ENCODE peak calls at places on chromosomes 3 and 15, in ten cellular contexts. E is adrenal gland; I is neuronal stem cell; B is neural progenitor cell; A is iPS DF 6.9; D is uterus; T is Peyer's patch; O is kidney epithelial cell; N is fibroblast of lung; Q is CD8-positive, alpha-beta memory T cell. W is an unnamed sample.

GRCh38 chr3:45870099-45870498 is 16.2 kb upstream of the CCR9 start:
- DNase-seq in E (no peak), I (no peak), B (no peak), A (no peak), D (no peak), T (no peak), O (no peak), N (no peak), Q (peak; percentile 88), W (no peak)

GRCh38 chr3:171462224-171462623 is 2.0 kb upstream of the TNIK start:
- DNase-seq in E (no peak), I (no peak), B (no peak), A (no peak), D (no peak), T (no peak), O (no peak), N (no peak), Q (no peak), W (no peak)

GRCh38 chr15:53193149-53193548 is 403.0 kb upstream of the ONECUT1 start:
- DNase-seq in E (no peak), I (peak; percentile 48), B (peak; percentile 61), A (no peak), D (no peak), T (no peak), O (peak; percentile 0), N (peak; percentile 6), Q (no peak), W (no peak)

GRCh38 chr3:194995922-194996321 is 275.0 kb downstream of the XXYLT1 start:
- DNase-seq in E (no peak), I (no peak), B (no peak), A (no peak), D (no peak), T (no peak), O (no peak), N (no peak), Q (no peak), W (no peak)

GRCh38 chr3:38281895-38282686 is at the start of gene SLC22A14:
- DNase-seq in E (no peak), I (no peak), B (peak; percentile 16), A (peak; percentile 13), D (no peak), T (no peak), O (no peak), N (no peak), Q (no peak), W (no peak)

GRCh38 chr3:197522183-197522715 is 33.5 kb downstream of the BDH1 start:
- DNase-seq in E (no peak), I (no peak), B (no peak), A (no peak), D (no peak), T (peak; percentile 87), O (no peak), N (no peak), Q (no peak), W (no peak)

GRCh38 chr3:9897408-9898372 is 5.0 kb upstream of the IL17RE start:
- DNase-seq in E (peak; percentile 67), I (no peak), B (no peak), A (no peak), D (no peak), T (peak; percentile 66), O (peak; percentile 90), N (peak; percentile 68), Q (no peak), W (no peak)

GRCh38 chr3:44437800-44438199 is 39.7 kb downstream of the ZNF445 start:
- DNase-seq in E (no peak), I (no peak), B (no peak), A (no peak), D (no peak), T (no peak), O (no peak), N (no peak), Q (no peak), W (no peak)

GRCh38 chr3:56254261-56254660 is 214.0 kb downstream of the ERC2 start:
- DNase-seq in E (no peak), I (no peak), B (no peak), A (no peak), D (no peak), T (no peak), O (no peak), N (no peak), Q (no peak), W (no peak)
- H3K27me3 ChIP-seq in E (no peaks in the 10 kb centered on the region), I (no peaks in the 10 kb centered on the region), B (no peaks in the 10 kb centered on the region), A (no peaks in the 10 kb centered on the region), D (no peaks in the 10 kb centered on the region), T (no peaks in the 10 kb centered on the region), O (no peaks in the 10 kb centered on the region), N (no peaks in the 10 kb centered on the region), Q (no peaks in the 10 kb centered on the region), W (no peaks in the 10 kb centered on the region)

DNA sequence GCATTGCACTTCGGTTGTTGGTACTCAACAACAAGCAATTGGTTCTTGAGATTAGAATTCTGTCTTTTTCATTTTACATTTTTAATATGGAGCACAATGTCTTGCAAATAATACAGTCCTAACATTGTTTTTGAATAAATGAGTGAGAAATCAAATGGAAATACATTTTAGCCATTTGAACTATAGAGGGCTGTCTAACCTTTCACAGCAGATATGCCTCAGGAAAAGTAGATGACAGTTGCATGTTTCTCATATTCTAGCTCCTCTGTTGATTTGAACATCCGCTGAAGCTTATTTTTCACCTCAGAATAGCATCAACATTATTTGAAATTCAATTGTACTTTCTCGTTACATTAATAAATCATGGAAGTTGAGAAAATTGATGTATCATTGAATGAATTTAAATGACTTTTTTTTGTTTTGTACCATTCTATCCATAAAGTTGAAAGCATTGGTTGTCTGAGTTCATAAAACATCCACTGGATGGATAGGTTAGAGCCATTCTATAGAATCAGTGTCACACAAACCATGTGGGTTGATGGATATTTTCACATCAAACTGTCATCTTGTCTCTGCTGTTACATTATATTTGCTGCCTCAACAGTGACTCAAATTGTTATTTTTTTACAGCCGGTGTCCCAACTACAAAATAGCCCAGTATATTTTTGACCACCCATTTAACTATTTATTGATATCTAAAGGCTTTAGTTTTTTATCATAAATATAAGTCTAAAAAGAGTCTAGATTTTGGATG is 928.3 kb downstream of the NSUN3 start:
- DNase-seq in E (no peak), I (no peak), B (no peak), A (no peak), D (no peak), T (no peak), O (no peak), N (no peak), Q (no peak), W (no peak)
- H3K27me3 ChIP-seq in E (no peaks in the 10 kb centered on the region), I (no peaks in the 10 kb centered on the region), B (no peaks in the 10 kb centered on the region), A (no peaks in the 10 kb centered on the region), D (no peaks in the 10 kb centered on the region), T (no peaks in the 10 kb centered on the region), O (no peaks in the 10 kb centered on the region), N (no peaks in the 10 kb centered on the region), Q (no peaks in the 10 kb centered on the region), W (no peaks in the 10 kb centered on the region)

GRCh38 chr3:182690163-182690562 is 103.1 kb upstream of the ATP11B start:
- DNase-seq in E (no peak), I (no peak), B (no peak), A (no peak), D (no peak), T (no peak), O (no peak), N (no peak), Q (no peak), W (no peak)

GRCh38 chr3:182683335-182684257 is 109.7 kb upstream of the ATP11B start:
- DNase-seq in E (peak; percentile 75), I (peak; percentile 73), B (peak; percentile 81), A (peak; percentile 37), D (peak; percentile 48), T (no peak), O (peak; percentile 34), N (peak; percentile 54), Q (peak; percentile 54), W (peak; percentile 15)

GRCh38 chr3:182682263-182683229 is 110.8 kb upstream of the ATP11B start:
- DNase-seq in E (no peak), I (peak; percentile 69), B (peak; percentile 87), A (no peak), D (peak; percentile 32), T (peak; percentile 74), O (no peak), N (peak; percentile 48), Q (peak; percentile 70), W (no peak)

GRCh38 chr3:182692021-182692420 is 101.3 kb upstream of the ATP11B start:
- DNase-seq in E (no peak), I (no peak), B (no peak), A (no peak), D (no peak), T (no peak), O (no peak), N (no peak), Q (no peak), W (no peak)

DNA sequence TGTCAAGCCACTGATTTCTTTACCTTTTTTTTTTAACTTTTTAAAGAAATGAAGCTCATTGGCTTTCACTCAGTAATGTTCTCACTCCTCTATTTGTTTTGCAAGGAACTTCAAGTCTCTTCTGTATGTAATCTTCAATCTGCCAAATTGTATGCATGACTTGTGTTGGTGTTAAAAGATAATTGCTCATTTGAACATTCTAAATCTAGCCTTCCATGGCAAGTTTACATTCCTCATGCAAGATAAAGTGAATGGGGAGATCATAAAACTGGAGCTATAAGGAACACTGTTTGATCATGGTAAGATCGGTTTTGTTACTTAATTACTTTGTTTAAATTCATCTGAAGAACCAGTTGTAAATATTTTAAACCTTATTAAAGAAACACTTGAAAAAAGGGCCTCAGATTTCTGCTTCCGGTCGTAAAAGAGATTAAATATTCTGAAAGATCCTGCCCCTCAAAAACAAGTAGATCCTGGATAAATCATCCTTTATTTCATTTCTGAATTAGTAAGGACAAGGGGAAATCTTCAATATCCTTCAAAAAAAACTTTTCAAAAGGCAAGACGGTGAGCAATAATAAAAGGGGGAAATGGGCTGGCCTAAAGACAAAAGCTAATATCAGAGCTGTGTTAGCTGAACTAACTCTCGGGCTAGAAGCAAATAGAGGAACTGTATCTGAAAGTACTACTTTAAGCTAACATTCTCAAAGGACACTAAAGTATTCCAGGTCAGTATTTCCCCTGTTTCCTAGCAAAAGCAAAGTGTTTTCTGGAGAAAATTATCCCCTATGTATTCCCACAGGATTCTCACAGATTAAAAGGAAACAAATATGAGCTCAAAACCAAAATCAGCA is 107.0 kb upstream of the ATP11B start:
- DNase-seq in E (no peak), I (no peak), B (no peak), A (no peak), D (no peak), T (no peak), O (no peak), N (no peak), Q (no peak), W (no peak)
- H3K27me3 ChIP-seq in E (peaks cover 33% of the 10 kb centered on the region), I (no peaks in the 10 kb centered on the region), B (peaks cover 6% of the 10 kb centered on the region), A (no peaks in the 10 kb centered on the region), D (no peaks in the 10 kb centered on the region), T (no peaks in the 10 kb centered on the region), O (no peaks in the 10 kb centered on the region), N (no peaks in the 10 kb centered on the region), Q (peaks cover 4% of the 10 kb centered on the region), W (peaks cover 2% of the 10 kb centered on the region)

GRCh38 chr15:79311901-79312553 is 1.1 kb downstream of the TMED3 start:
- DNase-seq in E (no peak), I (no peak), B (no peak), A (no peak), D (no peak), T (no peak), O (no peak), N (peak; percentile 4), Q (no peak), W (no peak)

GRCh38 chr15:79310985-79311900 is at the start of gene TMED3:
- DNase-seq in E (peak; percentile 44), I (peak; percentile 80), B (peak; percentile 93), A (peak; percentile 57), D (peak; percentile 73), T (peak; percentile 80), O (peak; percentile 45), N (peak; percentile 86), Q (peak; percentile 87), W (peak; percentile 35)

GRCh38 chr15:79308874-79309273 is 2.0 kb upstream of the TMED3 start:
- DNase-seq in E (no peak), I (no peak), B (no peak), A (no peak), D (no peak), T (no peak), O (no peak), N (no peak), Q (no peak), W (no peak)

GRCh38 chr15:79310612-79310984 is 314 bp upstream of the TMED3 start:
- DNase-seq in E (no peak), I (no peak), B (no peak), A (no peak), D (no peak), T (no peak), O (no peak), N (peak; percentile 37), Q (no peak), W (no peak)

DNA sequence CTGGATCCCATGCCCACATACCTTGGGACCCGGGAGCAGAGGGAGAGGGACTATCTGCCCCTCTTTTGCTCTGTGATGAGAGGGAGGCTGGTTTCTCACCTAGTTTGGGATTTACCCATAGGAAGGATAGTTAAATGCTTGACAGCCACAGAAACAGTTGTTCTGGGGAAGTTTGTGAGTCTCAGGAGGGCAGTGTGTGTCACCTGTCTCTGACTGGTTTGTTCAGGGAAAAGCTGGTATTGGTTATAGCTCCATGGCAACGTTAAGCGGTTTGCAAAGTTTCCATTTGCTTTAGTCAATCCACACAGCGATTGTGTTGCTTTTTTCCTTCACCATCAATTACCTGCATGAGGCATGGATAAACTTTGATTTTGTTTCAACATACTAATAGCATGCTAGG is 3.7 kb upstream of the TMED3 start:
- DNase-seq in E (no peak), I (no peak), B (no peak), A (no peak), D (no peak), T (no peak), O (no peak), N (no peak), Q (no peak), W (no peak)
- H3K27me3 ChIP-seq in E (peaks cover 7% of the 10 kb centered on the region), I (peaks cover 42% of the 10 kb centered on the region), B (peaks cover 85% of the 10 kb centered on the region), A (peaks cover 1% of the 10 kb centered on the region), D (no peaks in the 10 kb centered on the region), T (no peaks in the 10 kb centered on the region), O (peaks cover 9% of the 10 kb centered on the region), N (peaks cover 10% of the 10 kb centered on the region), Q (no peaks in the 10 kb centered on the region), W (peaks cover 4% of the 10 kb centered on the region)